ENCODE peak calls at places on chromosomes 4 and X, in four cellular contexts. J is D341Med; X is putamen; B is CD4-positive, alpha-beta memory T cell. F is an unnamed sample.
A peak's percentile ranks its signal among the peaks of the same experiment; 100 is the strongest.

GRCh38 chrX:131812847-131813825 is 210.0 kb upstream of the STK26 start:
- DNase-seq in J (no peak), X (peak; percentile 42), B (peak; percentile 93), F (no peak)

GRCh38 chr4:52892880-52893279 is 30.8 kb downstream of the RASL11B start:
- DNase-seq in B (no peak), J (no peak), X (no peak), F (no peak)

GRCh38 chr4:37908488-37909343 is 17.8 kb downstream of the TBC1D1 start:
- DNase-seq in B (no peak), J (no peak), X (peak; percentile 56), F (no peak)

GRCh38 chrX:3244955-3245354 is 101.5 kb downstream of the MXRA5 start:
- DNase-seq in B (no peak), J (no peak), X (no peak), F (no peak)

GRCh38 chr4:141352328-141352727 is 131.6 kb downstream of the ZNF330 start:
- DNase-seq in J (no peak), X (no peak), B (no peak), F (no peak)

GRCh38 chrX:122188751-122189150 is 995.3 kb upstream of the GRIA3 start:
- DNase-seq in B (no peak), X (no peak), J (no peak), F (no peak)

GRCh38 chrX:40570346-40571093 is 10.2 kb upstream of the ATP6AP2 start:
- DNase-seq in J (no peak), X (no peak), B (no peak), F (no peak)

GRCh38 chrX:53435997-53436396 is 1.8 kb upstream of the HSD17B10 start:
- DNase-seq in B (peak; percentile 70), X (no peak), J (peak; percentile 76), F (peak; percentile 68)

GRCh38 chr4:127781303-127782024 is 658 bp upstream of the HSPA4L start:
- DNase-seq in B (peak; percentile 8), X (peak; percentile 34), J (peak; percentile 9), F (no peak)

GRCh38 chrX:118552501-118552900 is 56.9 kb downstream of the DOCK11 start:
- DNase-seq in X (no peak), J (no peak), B (no peak), F (no peak)

GRCh38 chrX:79604364-79604763 is 237.2 kb upstream of the ITM2A start:
- DNase-seq in J (no peak), B (no peak), X (no peak), F (no peak)

GRCh38 chrX:34884693-34885277 is 57.8 kb upstream of the FAM47B start:
- DNase-seq in B (no peak), X (no peak), J (no peak), F (no peak)

GRCh38 chr4:85776579-85776978 is 301.6 kb downstream of the ARHGAP24 start:
- DNase-seq in X (no peak), J (no peak), B (no peak), F (no peak)

GRCh38 chr4:653831-654525 is 20.1 kb downstream of the ATP5ME start:
- DNase-seq in X (no peak), J (no peak), B (no peak), F (no peak)

GRCh38 chr4:173013232-173013932 is 155.2 kb upstream of the GALNT7 start:
- DNase-seq in X (peak; percentile 16), J (peak; percentile 63), B (peak; percentile 38), F (peak; percentile 31)

GRCh38 chrX:133258481-133258880 is 40.3 kb upstream of the TFDP3 start:
- DNase-seq in J (no peak), B (no peak), X (no peak), F (no peak)

GRCh38 chrX:71225661-71226060 is 2.6 kb downstream of the GJB1 start:
- DNase-seq in J (no peak), B (no peak), X (no peak), F (no peak)

GRCh38 chr4:109576462-109576861 is 16.4 kb downstream of the MCUB start:
- DNase-seq in B (no peak), J (no peak), X (no peak), F (no peak)

GRCh38 chr4:147799986-147800555 is 68.2 kb downstream of the ARHGAP10 start:
- DNase-seq in B (peak; percentile 73), X (no peak), J (no peak), F (no peak)

GRCh38 chr4:6546681-6547447 is 28.1 kb upstream of the MAN2B2 start:
- DNase-seq in B (peak; percentile 47), J (peak; percentile 86), X (peak; percentile 70), F (peak; percentile 55)

GRCh38 chr4:42627887-42628646 is 28.8 kb downstream of the ATP8A1 start:
- DNase-seq in B (peak; percentile 51), X (peak; percentile 71), J (peak; percentile 62), F (peak; percentile 88)

GRCh38 chr4:30714408-30715031 is 5.6 kb upstream of the PCDH7 start:
- DNase-seq in B (no peak), X (no peak), J (peak; percentile 63), F (peak; percentile 62)

GRCh38 chr4:154622598-154622997 is 10.1 kb upstream of the FGG start:
- DNase-seq in B (peak; percentile 26), X (peak; percentile 13), J (peak; percentile 49), F (no peak)

GRCh38 chr4:114597410-114598115 is 1.0 kb upstream of the UGT8 start:
- DNase-seq in X (peak; percentile 81), B (no peak), J (no peak), F (no peak)

GRCh38 chr4:169984745-169985144 is 41.5 kb downstream of the MFAP3L start:
- DNase-seq in B (no peak), J (no peak), X (no peak), F (no peak)

GRCh38 chr4:151184523-151185458 is 85.4 kb downstream of the RPS3A start:
- DNase-seq in B (no peak), J (no peak), X (no peak), F (no peak)

GRCh38 chr4:146520894-146521542 is 722 bp downstream of the SLC10A7 start:
- DNase-seq in X (peak; percentile 15), J (peak; percentile 41), B (peak; percentile 22), F (peak; percentile 25)

GRCh38 chr4:140260227-140260626 is 106.2 kb upstream of the MAML3 start:
- DNase-seq in J (no peak), B (no peak), X (no peak), F (no peak)

GRCh38 chrX:133376422-133376821 is 38.9 kb downstream of the GPC4 start:
- DNase-seq in J (no peak), B (no peak), X (no peak), F (no peak)

GRCh38 chrX:6695717-6696116 is 160.8 kb upstream of the VCX3A start:
- DNase-seq in J (no peak), X (no peak), B (no peak), F (no peak)

GRCh38 chrX:12379666-12380065 is 241.4 kb downstream of the FRMPD4 start:
- DNase-seq in X (no peak), B (no peak), J (no peak), F (no peak)

GRCh38 chrX:97494756-97495372 is 611.2 kb downstream of the RPA4 start:
- DNase-seq in X (no peak), J (no peak), B (no peak), F (no peak)